ENCODE peak calls at places on chromosomes 1 and 21, in eight cellular contexts. M is pancreas, C is HepG2, R is Panc1, P is upper lobe of left lung, F is RWPE2, X is heart right ventricle, D is aorta. I is an unnamed sample. For H3K27me3 and H3K36me3, the result is how much of the 10 kb centered on the place peaks cover.

GRCh38 chr1:51284487-51284954 is 45.8 kb downstream of the TTC39A start:
- ATAC-seq in C (peak), R (no peak), D (no peak), F (no peak), M (peak), X (peak), P (peak), I (no peak)

GRCh38 chr1:212759683-212760082 is 31.9 kb downstream of the NSL1 start:
- ATAC-seq in M (no peak), F (no peak), X (no peak), C (peak), R (peak), D (peak), P (no peak), I (no peak)

GRCh38 chr1:75136158-75136815 is 2.1 kb downstream of the LHX8 start:
- ATAC-seq in M (peak), F (no peak), P (peak), D (peak), C (peak), X (no peak), R (no peak), I (no peak)

GRCh38 chr1:213089924-213090677 is 39.1 kb downstream of the RPS6KC1 start:
- ATAC-seq in F (no peak), C (no peak), R (no peak), M (no peak), D (no peak), P (no peak), X (no peak), I (no peak)

GRCh38 chr1:209999005-209999404 is 61.0 kb downstream of the SYT14 start:
- ATAC-seq in D (no peak), M (no peak), P (no peak), C (no peak), X (no peak), R (no peak), F (no peak), I (no peak)

GRCh38 chr1:118739421-118739930 is 248.7 kb downstream of the TBX15 start:
- ATAC-seq in M (no peak), C (no peak), R (no peak), F (no peak), D (no peak), X (no peak), P (no peak), I (no peak)

GRCh38 chr21:34962586-34963222 is 86.4 kb downstream of the RUNX1 start:
- ATAC-seq in R (no peak), D (no peak), F (no peak), P (no peak), X (no peak), C (no peak), M (no peak), I (no peak)

GRCh38 chr1:205183676-205184335 is 27.7 kb downstream of the DSTYK start:
- ATAC-seq in R (no peak), F (no peak), P (no peak), C (no peak), D (no peak), M (no peak), X (peak), I (no peak)

GRCh38 chr1:242723044-242723742 is 198.7 kb upstream of the PLD5 start:
- ATAC-seq in D (no peak), P (no peak), F (no peak), C (no peak), M (no peak), R (no peak), X (peak), I (no peak)

GRCh38 chr1:30284226-30284625 is 439.2 kb downstream of the MATN1 start:
- ATAC-seq in C (no peak), M (no peak), R (no peak), F (no peak), X (no peak), P (no peak), D (no peak), I (no peak)

GRCh38 chr1:37410815-37411214 is 63.6 kb upstream of the ZC3H12A start:
- ATAC-seq in M (no peak), X (no peak), C (peak), F (peak), R (no peak), D (no peak), P (no peak), I (no peak)

GRCh38 chr21:29145354-29145782 is 14.9 kb downstream of the MAP3K7CL start:
- ATAC-seq in D (peak), F (peak), R (peak), X (peak), M (peak), P (peak), C (no peak), I (peak)

GRCh38 chr1:40810915-40811314 is 27.3 kb downstream of the KCNQ4 start:
- ATAC-seq in M (no peak), C (no peak), P (no peak), R (no peak), F (no peak), X (no peak), D (no peak), I (no peak)

GRCh38 chr1:18090636-18091035 is 17.0 kb upstream of the IGSF21 start:
- ATAC-seq in C (no peak), F (no peak), M (no peak), P (no peak), X (no peak), R (no peak), D (no peak), I (no peak)

GRCh38 chr1:193181526-193181925 is 4.9 kb downstream of the B3GALT2 start:
- ATAC-seq in R (no peak), P (no peak), F (no peak), D (no peak), C (no peak), M (no peak), X (no peak), I (no peak)

GRCh38 chr1:84705503-84705902 is 15.2 kb upstream of the SSX2IP start:
- ATAC-seq in D (no peak), X (no peak), R (no peak), F (no peak), P (no peak), C (no peak), M (no peak), I (no peak)

GRCh38 chr1:24481843-24482610 is 20.6 kb upstream of the RCAN3 start:
- ATAC-seq in X (no peak), D (no peak), R (no peak), F (no peak), M (no peak), C (peak), P (no peak), I (no peak)

GRCh38 chr1:45272943-45273342 is 53.8 kb upstream of the HPDL start:
- ATAC-seq in D (no peak), M (no peak), C (no peak), X (no peak), P (no peak), R (no peak), F (peak), I (no peak)

GRCh38 chr1:10640079-10640578 is 156.3 kb downstream of the CASZ1 start:
- ATAC-seq in D (no peak), R (peak), C (no peak), M (no peak), X (peak), P (no peak), F (no peak), I (peak)

GRCh38 chr1:10640843-10641553 is 155.4 kb downstream of the CASZ1 start:
- ATAC-seq in X (peak), F (no peak), D (no peak), P (no peak), C (peak), R (peak), M (no peak), I (no peak)

GRCh38 chr1:10637833-10638558 is 158.4 kb downstream of the CASZ1 start:
- ATAC-seq in F (no peak), C (no peak), D (no peak), X (no peak), M (no peak), R (no peak), P (no peak), I (no peak)

GRCh38 chr1:10638559-10639300 is 157.7 kb downstream of the CASZ1 start:
- ATAC-seq in C (no peak), M (no peak), R (no peak), X (no peak), P (no peak), D (no peak), F (no peak), I (no peak)

GRCh38 chr1:10639301-10640078 is 157.0 kb downstream of the CASZ1 start:
- ATAC-seq in P (no peak), F (no peak), R (no peak), M (no peak), X (no peak), D (no peak), C (no peak), I (no peak)
- H3K27ac ChIP-seq in P (peak), F (no peak), R (no peak), M (no peak), X (no peak), D (peak), C (no peak), I (peak)

GRCh38 chr1:6424000-6424565 is 493 bp upstream of the ESPN start:
- ATAC-seq in M (no peak), C (peak), P (no peak), F (no peak), D (no peak), R (peak), X (peak), I (no peak)

GRCh38 chr1:6425671-6426070 is 1.1 kb downstream of the ESPN start:
- ATAC-seq in F (no peak), P (no peak), C (no peak), X (no peak), D (no peak), M (no peak), R (no peak), I (no peak)

GRCh38 chr1:6423321-6423999 is 1.1 kb upstream of the ESPN start:
- ATAC-seq in D (no peak), M (peak), R (peak), F (peak), C (peak), P (no peak), X (peak), I (peak)

GRCh38 chr1:6426321-6426971 is 1.9 kb downstream of the ESPN start:
- ATAC-seq in P (no peak), M (no peak), R (no peak), C (no peak), F (no peak), X (no peak), D (no peak), I (no peak)

GRCh38 chr1:6424619-6425593 is at the start of gene ESPN:
- ATAC-seq in R (peak), M (peak), P (peak), F (no peak), D (no peak), X (no peak), C (peak), I (no peak)
- H3K27me3 ChIP-seq in R (under half), M (under half), P (under half), F (under half), D (under half), X (half or more), C (under half), I (half or more)

GRCh38 chr1:32331549-32331948 is 4.5 kb downstream of the MARCKSL1 start:
- ATAC-seq in F (no peak), D (no peak), X (no peak), R (no peak), P (no peak), C (no peak), M (no peak), I (no peak)
- H3K36me3 ChIP-seq in F (under half), D (under half), X (half or more), R (under half), P (under half), C (under half), M (under half), I (under half)

GRCh38 chr1:16342331-16343062 is 9.8 kb downstream of the FBXO42 start:
- ATAC-seq in D (no peak), F (no peak), M (no peak), R (no peak), C (no peak), P (no peak), X (no peak), I (no peak)
- H3K27ac ChIP-seq in D (no peak), F (no peak), M (no peak), R (no peak), C (no peak), P (no peak), X (no peak), I (no peak)

DNA sequence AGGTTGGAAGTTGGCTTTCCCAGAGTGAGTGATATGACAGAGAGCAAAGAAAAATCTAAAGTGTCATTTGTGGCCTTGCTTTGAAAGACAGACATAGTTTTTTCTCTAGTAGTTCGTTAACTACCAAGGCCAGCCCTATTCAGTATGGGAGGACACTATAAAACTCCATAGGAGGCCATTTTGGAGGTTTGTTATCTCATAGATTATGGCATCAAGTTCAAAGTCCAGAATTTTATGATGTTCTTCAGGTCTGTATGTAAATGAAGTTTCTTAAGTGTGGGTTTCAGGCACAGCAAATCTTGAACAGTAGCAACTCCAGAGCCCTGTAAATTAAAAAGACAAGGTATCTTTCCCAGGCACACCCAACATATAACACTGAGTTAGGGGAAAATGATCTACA is 437.1 kb downstream of the PLPP3 start:
- ATAC-seq in P (no peak), C (no peak), M (no peak), F (no peak), R (no peak), D (no peak), X (no peak), I (no peak)
- H3K27me3 ChIP-seq in P (under half), C (under half), M (under half), F (under half), R (under half), D (under half), X (under half), I (under half)

GRCh38 chr1:109630081-109630880 is 10.6 kb downstream of the AMPD2 start:
- ATAC-seq in M (no peak), C (peak), X (no peak), P (no peak), F (no peak), D (no peak), R (no peak), I (no peak)
- H3K36me3 ChIP-seq in M (under half), C (under half), X (half or more), P (under half), F (under half), D (under half), R (under half), I (half or more)

GRCh38 chr1:163166886-163167555 is 35.7 kb downstream of the RGS5 start:
- ATAC-seq in C (no peak), P (no peak), F (no peak), X (no peak), M (no peak), D (no peak), R (no peak), I (no peak)
- H3K27ac ChIP-seq in C (no peak), P (no peak), F (peak), X (peak), M (peak), D (peak), R (no peak), I (peak)

GRCh38 chr1:2022063-2022770 is 3.1 kb downstream of the GABRD start:
- ATAC-seq in F (no peak), M (no peak), X (no peak), D (no peak), C (no peak), R (no peak), P (no peak), I (no peak)

GRCh38 chr1:2023187-2023586 is 4.0 kb downstream of the GABRD start:
- ATAC-seq in C (no peak), M (no peak), F (no peak), R (no peak), D (no peak), X (no peak), P (no peak), I (no peak)

GRCh38 chr1:2025491-2025981 is 6.4 kb downstream of the GABRD start:
- ATAC-seq in X (peak), R (no peak), F (no peak), P (no peak), M (no peak), C (no peak), D (no peak), I (peak)

GRCh38 chr1:2024887-2025286 is 5.7 kb downstream of the GABRD start:
- ATAC-seq in P (no peak), R (no peak), M (no peak), C (no peak), D (no peak), F (no peak), X (no peak), I (no peak)

GRCh38 chr1:2024451-2024850 is 5.3 kb downstream of the GABRD start:
- ATAC-seq in C (no peak), P (no peak), F (no peak), R (no peak), X (no peak), D (no peak), M (no peak), I (no peak)
- H3K27me3 ChIP-seq in C (under half), P (under half), F (under half), R (under half), X (under half), D (under half), M (under half), I (half or more)